ENCODE peak calls at places on chromosomes 3 and 15, in five cellular contexts. P, R, O, K and D are unnamed samples.

GRCh38 chr3:134328846-134329245 is 45.4 kb downstream of the AMOTL2 start:
- DNase-seq in P (no peak), R (no peak), O (no peak), K (no peak), D (no peak)

GRCh38 chr3:121552379-121552778 is 6.6 kb upstream of the POLQ start:
- DNase-seq in P (no peak), R (no peak), O (no peak), K (no peak), D (no peak)

GRCh38 chr3:42403737-42404136 is 6.7 kb downstream of the LYZL4 start:
- DNase-seq in P (no peak), R (no peak), O (no peak), K (no peak), D (no peak)

GRCh38 chr3:69016901-69017300 is 3.4 kb upstream of the EOGT start:
- DNase-seq in P (no peak), R (no peak), O (no peak), K (no peak), D (no peak)

GRCh38 chr15:21269121-21269520 is 171.2 kb downstream of the POTEB3 start:
- DNase-seq in P (no peak), R (no peak), O (no peak), K (no peak), D (no peak)

GRCh38 chr3:47664519-47664918 is 85.9 kb upstream of the CSPG5 start:
- DNase-seq in P (no peak), R (no peak), O (peak), K (peak), D (no peak)

GRCh38 chr3:31793040-31793439 is 188.0 kb downstream of the OSBPL10 start:
- DNase-seq in P (no peak), R (no peak), O (no peak), K (no peak), D (no peak)

GRCh38 chr15:38073278-38073930 is 139.0 kb downstream of the TMCO5A start:
- DNase-seq in P (no peak), R (no peak), O (peak), K (no peak), D (no peak)

GRCh38 chr3:147962408-147963164 is 553.4 kb downstream of the ZIC1 start:
- DNase-seq in P (no peak), R (no peak), O (no peak), K (no peak), D (no peak)

GRCh38 chr3:186024210-186024609 is 84.7 kb downstream of the ETV5 start:
- DNase-seq in P (no peak), R (no peak), O (no peak), K (peak), D (no peak)

GRCh38 chr3:31247850-31248618 is 284.7 kb upstream of the STT3B start:
- DNase-seq in P (no peak), R (no peak), O (no peak), K (peak), D (no peak)

GRCh38 chr3:161420746-161421145 is 49.4 kb upstream of the SPTSSB start:
- DNase-seq in P (peak), R (no peak), O (no peak), K (peak), D (no peak)

GRCh38 chr3:101223016-101223415 is 97.4 kb downstream of the IMPG2 start:
- DNase-seq in P (no peak), R (no peak), O (no peak), K (no peak), D (no peak)

GRCh38 chr3:155995525-155996370 is 124.6 kb upstream of the KCNAB1 start:
- DNase-seq in P (peak), R (peak), O (peak), K (peak), D (peak)

GRCh38 chr15:70048196-70048565 is 49.5 kb downstream of the TLE3 start:
- DNase-seq in P (no peak), R (no peak), O (no peak), K (no peak), D (no peak)

GRCh38 chr3:195102609-195103467 is 168.1 kb downstream of the XXYLT1 start:
- DNase-seq in P (peak), R (no peak), O (peak), K (peak), D (peak)

GRCh38 chr15:31235298-31236183 is 91.1 kb upstream of the KLF13 start:
- DNase-seq in P (no peak), R (no peak), O (no peak), K (peak), D (no peak)

GRCh38 chr3:106251160-106251892 is 382.5 kb upstream of the CBLB start:
- DNase-seq in P (no peak), R (no peak), O (no peak), K (no peak), D (no peak)

GRCh38 chr15:29364429-29365078 is 94.9 kb upstream of the NSMCE3 start:
- DNase-seq in P (peak), R (no peak), O (peak), K (peak), D (no peak)

GRCh38 chr15:51750942-51751686 is at the start of gene TMOD2:
- DNase-seq in P (no peak), R (no peak), O (peak), K (no peak), D (no peak)

GRCh38 chr15:25088261-25088790 is 133.5 kb downstream of the SNRPN start:
- DNase-seq in P (no peak), R (no peak), O (no peak), K (no peak), D (no peak)